ENCODE peak calls at places on chromosomes 11 and 22, in four cellular contexts. R, V, M and B are unnamed samples.

GRCh38 chr22:29330291-29330690 is 14.8 kb upstream of the RASL10A start:
- DNase-seq in R (no peak), V (no peak), M (no peak), B (no peak)

GRCh38 chr11:122342089-122342749 is 226.2 kb upstream of the BLID start:
- DNase-seq in R (peak), V (no peak), M (no peak), B (no peak)

GRCh38 chr22:42418811-42419243 is 13.4 kb downstream of the NFAM1 start:
- DNase-seq in R (peak), V (no peak), M (no peak), B (no peak)

GRCh38 chr11:14022251-14022650 is 59.7 kb downstream of the SPON1 start:
- DNase-seq in R (no peak), V (no peak), M (no peak), B (no peak)

GRCh38 chr11:126870021-126870420 is 130.5 kb downstream of the KIRREL3 start:
- DNase-seq in R (no peak), V (no peak), M (peak), B (no peak)

GRCh38 chr11:77175869-77176539 is 48.0 kb downstream of the MYO7A start:
- DNase-seq in R (peak), V (no peak), M (no peak), B (no peak)

GRCh38 chr11:64089915-64090810 is 54.4 kb downstream of the FLRT1 start:
- DNase-seq in R (no peak), V (no peak), M (no peak), B (no peak)

GRCh38 chr11:110989734-110990133 is 255.8 kb upstream of the POU2AF2 start:
- DNase-seq in R (no peak), V (no peak), M (no peak), B (no peak)

GRCh38 chr22:34414467-34415440 is 494.5 kb upstream of the LARGE1 start:
- DNase-seq in R (peak), V (no peak), M (no peak), B (peak)

GRCh38 chr11:121341609-121342008 is 49.0 kb downstream of the SC5D start:
- DNase-seq in R (no peak), V (no peak), M (no peak), B (no peak)

GRCh38 chr11:65429724-65430405 is 7.3 kb downstream of the NEAT1 start:
- DNase-seq in R (peak), V (peak), M (no peak), B (peak)

GRCh38 chr11:121416909-121417567 is 35.1 kb upstream of the SORL1 start:
- DNase-seq in R (peak), V (peak), M (peak), B (peak)

GRCh38 chr11:34194576-34195335 is 89.3 kb downstream of the NAT10 start:
- DNase-seq in R (no peak), V (no peak), M (no peak), B (no peak)

GRCh38 chr22:41636467-41636866 is 15.4 kb downstream of the XRCC6 start:
- DNase-seq in R (no peak), V (peak), M (no peak), B (peak)